ENCODE peak calls at places on chromosomes 6 and 20, in nine cellular contexts. F is stimulated activated CD4-positive, alpha-beta T cell treated with anti-CD3 and anti-CD28 coated beads, Interleukin-15, amount 100 ng/mL, for 24 hours; O is memory B cell; W is mesendoderm; T is HFF-Myc; V is fibroblast of the conjunctiva; R is mesothelial cell of epicardium; B is H7; L is astrocyte of the hippocampus. M is an unnamed sample.
A peak's percentile ranks its signal among the peaks of the same experiment; 100 is the strongest.

GRCh38 chr20:25237610-25238318 is 10.1 kb upstream of the PYGB start:
- DNase-seq in O (no peak), B (no peak), L (peak; percentile 96), R (no peak), T (peak; percentile 99), V (peak; percentile 100), F (peak; percentile 79), W (peak; percentile 93), M (peak; percentile 14)

GRCh38 chr6:111536888-111537287 is 53.9 kb upstream of the REV3L start:
- DNase-seq in L (no peak), O (no peak), B (no peak), R (no peak), F (no peak), W (no peak), V (no peak), T (no peak), M (no peak)

GRCh38 chr6:111173946-111174345 is 86.6 kb downstream of the SLC16A10 start:
- DNase-seq in B (no peak), T (no peak), L (no peak), F (no peak), O (no peak), V (no peak), R (no peak), W (no peak), M (peak; percentile 85)

GRCh38 chr20:63071541-63072181 is 64.9 kb upstream of the BHLHE23 start:
- DNase-seq in R (no peak), O (no peak), V (no peak), B (peak; percentile 98), L (peak; percentile 27), T (peak; percentile 4), W (peak; percentile 84), F (peak; percentile 46), M (peak; percentile 78)

GRCh38 chr6:109094351-109095035 is at the start of gene SESN1:
- DNase-seq in T (peak; percentile 59), O (peak; percentile 77), B (peak; percentile 96), W (peak; percentile 98), F (peak; percentile 98), L (peak; percentile 99), V (peak; percentile 86), R (peak; percentile 78), M (peak; percentile 92)

GRCh38 chr20:20887593-20888272 is 175.3 kb upstream of the RALGAPA2 start:
- DNase-seq in R (no peak), W (peak; percentile 47), F (no peak), L (no peak), B (peak; percentile 90), T (no peak), O (no peak), V (no peak), M (no peak)

GRCh38 chr6:8082954-8083858 is 19.0 kb upstream of the BLOC1S5 start:
- DNase-seq in V (peak; percentile 68), W (peak; percentile 10), T (no peak), L (peak; percentile 63), O (no peak), F (no peak), B (no peak), R (no peak), M (no peak)

GRCh38 chr6:21850682-21851081 is 257.1 kb downstream of the SOX4 start:
- DNase-seq in B (no peak), R (no peak), F (no peak), W (peak; percentile 46), T (no peak), L (no peak), V (no peak), O (no peak), M (no peak)

GRCh38 chr6:93319304-93319703 is 100.1 kb downstream of the EPHA7 start:
- DNase-seq in B (no peak), F (no peak), T (no peak), R (no peak), O (no peak), V (no peak), W (peak; percentile 44), L (no peak), M (peak; percentile 3)

GRCh38 chr6:75266716-75267291 is 17.8 kb downstream of the TMEM30A start:
- DNase-seq in O (peak; percentile 32), F (no peak), R (no peak), B (no peak), V (peak; percentile 45), T (no peak), L (peak; percentile 66), W (peak; percentile 56), M (peak; percentile 49)

GRCh38 chr6:115545410-115545986 is 515.2 kb downstream of the FRK start:
- DNase-seq in L (peak; percentile 1), B (peak; percentile 9), W (peak; percentile 94), O (no peak), V (no peak), F (no peak), R (peak; percentile 17), T (no peak), M (peak; percentile 20)

GRCh38 chr6:27867051-27867940 is 44.9 kb downstream of the OR2B2 start:
- DNase-seq in O (peak; percentile 50), T (no peak), L (peak; percentile 86), R (peak; percentile 68), B (peak; percentile 89), V (peak; percentile 82), W (peak; percentile 96), F (peak; percentile 87), M (peak; percentile 95)

GRCh38 chr6:136012198-136012884 is 160.8 kb downstream of the PDE7B start:
- DNase-seq in T (no peak), O (no peak), B (no peak), L (peak; percentile 87), W (peak; percentile 16), R (no peak), V (peak; percentile 56), F (no peak), M (no peak)

GRCh38 chr6:82568290-82568993 is 204.8 kb downstream of the TPBG start:
- DNase-seq in W (no peak), L (no peak), B (no peak), O (no peak), F (no peak), T (no peak), V (no peak), R (no peak), M (no peak)

GRCh38 chr20:23242556-23243180 is 107.9 kb upstream of the NXT1 start:
- DNase-seq in F (no peak), O (no peak), W (no peak), L (no peak), B (no peak), T (no peak), R (no peak), V (no peak), M (no peak)

GRCh38 chr6:139201378-139201777 is 66.5 kb downstream of the HECA start:
- DNase-seq in F (no peak), L (no peak), O (no peak), W (no peak), B (no peak), V (no peak), R (no peak), T (no peak), M (no peak)

GRCh38 chr6:139152892-139153271 is 18.0 kb downstream of the HECA start:
- DNase-seq in F (peak; percentile 43), O (no peak), B (no peak), L (peak; percentile 75), V (no peak), W (no peak), R (no peak), T (no peak), M (peak; percentile 13)

GRCh38 chr20:24638546-24639166 is 169.2 kb downstream of the SYNDIG1 start:
- DNase-seq in F (no peak), T (no peak), V (no peak), O (no peak), W (no peak), R (no peak), L (peak; percentile 45), B (no peak), M (no peak)

GRCh38 chr6:167879612-167880011 is 52.9 kb downstream of the AFDN start:
- DNase-seq in V (no peak), B (no peak), T (no peak), F (no peak), O (no peak), R (no peak), L (no peak), W (no peak), M (no peak)

GRCh38 chr6:142850653-142851434 is 94.1 kb downstream of the HIVEP2 start:
- DNase-seq in W (no peak), T (no peak), V (no peak), O (no peak), F (peak; percentile 61), L (peak; percentile 38), R (no peak), B (no peak), M (peak; percentile 96)

M was measured in NCI-H82.